ENCODE peak calls at places on chromosomes 12 and 14, in five cellular contexts. P is A549, X is GM12878, A is HepG2, R is K562. U is an unnamed sample.

GRCh38 chr14:26925876-26926584 is 328.2 kb upstream of the NOVA1 start:
- DNase-seq in A (no peak), P (no peak), R (no peak), X (no peak), U (no peak)

GRCh38 chr14:19801118-19801464 is 2.5 kb upstream of the OR4N2 start:
- DNase-seq in A (no peak), P (no peak), R (no peak), X (no peak), U (no peak)

GRCh38 chr12:31234955-31235867 is 90.7 kb downstream of the SINHCAF start:
- DNase-seq in A (peak; percentile 7), R (peak; percentile 25), X (no peak), P (peak; percentile 49), U (peak; percentile 61)

GRCh38 chr12:123808167-123808566 is 46.1 kb downstream of the DNAH10 start:
- DNase-seq in A (peak; percentile 16), P (peak; percentile 74), R (peak; percentile 54), X (no peak), U (peak; percentile 40)

GRCh38 chr12:12376636-12377448 is 20.0 kb downstream of the BORCS5 start:
- DNase-seq in A (peak; percentile 81), R (peak; percentile 61), P (peak; percentile 75), X (peak; percentile 55), U (no peak)

GRCh38 chr12:27998170-27999110 is 25.9 kb upstream of the PTHLH start:
- DNase-seq in X (no peak), R (no peak), P (no peak), A (no peak), U (no peak)

GRCh38 chr12:9868271-9868815 is 811 bp downstream of the CLEC2B start:
- DNase-seq in X (no peak), R (peak; percentile 18), P (no peak), A (no peak), U (no peak)

GRCh38 chr12:116145451-116145850 is 132.0 kb downstream of the MED13L start:
- DNase-seq in R (no peak), A (no peak), X (no peak), P (no peak), U (no peak)

GRCh38 chr14:104602933-104603325 is 1.6 kb downstream of the TMEM179 start:
- DNase-seq in A (no peak), X (no peak), R (no peak), P (no peak), U (peak; percentile 7)

GRCh38 chr12:12655061-12655460 is 40.9 kb downstream of the GPR19 start:
- DNase-seq in X (no peak), R (no peak), A (no peak), P (no peak), U (no peak)

GRCh38 chr12:27237790-27238771 is 6.0 kb upstream of the STK38L start:
- DNase-seq in R (no peak), A (no peak), P (no peak), X (peak; percentile 72), U (no peak)

GRCh38 chr12:53989227-53990113 is 4.5 kb downstream of the HOXC10 start:
- DNase-seq in X (peak; percentile 34), R (peak; percentile 78), A (peak; percentile 56), P (peak; percentile 69), U (no peak)

GRCh38 chr14:96105921-96106441 is 66.8 kb downstream of the C14orf132 start:
- DNase-seq in R (no peak), P (no peak), A (no peak), X (no peak), U (no peak)

GRCh38 chr14:64400829-64401459 is 12.8 kb downstream of the MTHFD1 start:
- DNase-seq in X (no peak), R (no peak), P (no peak), A (no peak), U (no peak)

GRCh38 chr12:5971194-5971850 is 26.3 kb upstream of the ANO2 start:
- DNase-seq in A (no peak), R (no peak), X (no peak), P (no peak), U (no peak)

GRCh38 chr12:120597861-120598260 is 16.7 kb upstream of the POP5 start:
- DNase-seq in X (no peak), P (no peak), R (no peak), A (no peak), U (no peak)

GRCh38 chr14:54532111-54533012 is 22.7 kb downstream of the CGRRF1 start:
- DNase-seq in A (no peak), R (no peak), P (no peak), X (peak; percentile 53), U (no peak)

GRCh38 chr12:6603095-6603567 is 4.0 kb downstream of the CHD4 start:
- DNase-seq in A (no peak), R (no peak), P (no peak), X (no peak), U (no peak)

GRCh38 chr14:73457050-73457934 is 1.1 kb downstream of the NUMB start:
- DNase-seq in P (no peak), X (no peak), A (no peak), R (peak; percentile 54), U (peak; percentile 45)

GRCh38 chr12:75361408-75361807 is 26.9 kb downstream of the GLIPR1L1 start:
- DNase-seq in A (no peak), P (no peak), X (no peak), R (no peak), U (no peak)

GRCh38 chr14:100878271-100879146 is 25.0 kb downstream of the RTL1 start:
- DNase-seq in P (no peak), R (no peak), A (no peak), X (no peak), U (no peak)

GRCh38 chr12:51460519-51460918 is 35.9 kb downstream of the SLC4A8 start:
- DNase-seq in P (no peak), A (peak; percentile 46), X (no peak), R (no peak), U (no peak)

GRCh38 chr12:122322501-122322900 is 56.2 kb upstream of the VPS33A start:
- DNase-seq in R (no peak), P (no peak), X (no peak), A (no peak), U (no peak)

GRCh38 chr14:61631044-61631692 is 64.1 kb upstream of the HIF1A start:
- DNase-seq in R (no peak), P (no peak), A (no peak), X (no peak), U (no peak)

GRCh38 chr14:61636792-61637191 is 58.5 kb upstream of the HIF1A start:
- DNase-seq in X (no peak), P (no peak), R (no peak), A (no peak), U (no peak)

GRCh38 chr14:61636291-61636690 is 59.0 kb upstream of the HIF1A start:
- DNase-seq in R (no peak), X (no peak), P (no peak), A (no peak), U (no peak)

GRCh38 chr14:61630399-61630798 is 64.9 kb upstream of the HIF1A start:
- DNase-seq in P (no peak), R (no peak), X (no peak), A (no peak), U (no peak)

GRCh38 chr14:61632401-61633195 is 62.7 kb upstream of the HIF1A start:
- DNase-seq in R (no peak), P (no peak), A (no peak), X (no peak), U (no peak)
- TF ChIP-seq ESRRA in R (no peak), P (no peak), A (no peak), X (no peak), U (no peak)

GRCh38 chr12:20063116-20063515 is 305.2 kb upstream of the PDE3A start:
- DNase-seq in X (no peak), R (no peak), A (no peak), P (no peak), U (no peak)

GRCh38 chr12:20057398-20057797 is 310.9 kb upstream of the PDE3A start:
- DNase-seq in A (no peak), P (no peak), X (no peak), R (no peak), U (no peak)

DNA sequence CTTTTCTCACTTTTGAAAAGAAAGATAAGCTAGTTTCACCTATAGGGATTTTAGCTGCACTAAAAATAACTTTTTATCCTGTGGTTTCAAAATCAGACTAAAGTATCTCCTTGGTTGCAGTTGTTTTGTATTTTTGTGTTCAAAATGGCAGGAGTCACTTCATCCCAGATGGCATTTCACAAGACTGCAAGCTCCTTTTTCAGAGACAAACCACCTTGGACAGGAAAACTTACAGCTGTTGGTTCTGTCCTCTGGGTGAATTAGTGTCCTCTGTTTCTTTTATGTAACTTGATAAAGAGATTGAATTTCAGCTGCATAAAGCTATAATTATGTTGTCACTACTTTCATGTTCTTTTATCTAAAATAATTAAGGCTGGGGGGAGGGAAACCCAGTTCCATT is 310.3 kb upstream of the PDE3A start:
- DNase-seq in P (no peak), R (no peak), X (no peak), A (no peak), U (no peak)
- TF ChIP-seq ESRRA in P (no peak), R (no peak), X (no peak), A (no peak), U (no peak)

DNA sequence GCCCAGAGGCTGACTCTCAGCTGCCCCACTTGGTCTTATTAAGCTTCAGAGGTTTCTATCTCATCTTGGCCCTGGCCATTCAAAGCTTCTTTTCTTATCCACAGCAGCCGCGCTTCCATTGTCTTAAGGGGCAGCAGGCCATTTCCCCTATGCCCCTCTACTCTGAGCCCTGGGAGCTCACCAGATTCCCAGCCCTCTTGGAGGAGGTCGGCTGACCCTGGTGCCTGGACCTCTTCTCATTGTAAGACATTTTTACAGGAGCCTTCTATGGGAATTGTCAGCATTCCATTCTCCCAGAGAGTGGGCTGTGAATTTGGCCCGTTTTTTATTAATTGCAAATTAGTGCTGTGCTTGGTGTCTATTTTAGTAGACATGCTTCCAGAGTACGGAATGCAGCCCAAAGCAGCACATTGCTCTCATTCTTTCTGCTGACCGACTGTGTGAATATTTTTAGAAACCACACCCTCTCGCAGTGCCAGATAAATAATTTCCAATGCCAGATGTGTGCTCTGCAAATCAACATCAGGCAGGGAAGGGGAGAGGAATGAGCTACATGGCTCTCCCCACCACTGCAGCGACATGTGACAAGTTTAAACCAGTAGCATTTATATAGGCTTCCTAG is 58.5 kb downstream of the NUAK1 start:
- DNase-seq in R (no peak), X (no peak), A (no peak), P (no peak), U (no peak)
- TF ChIP-seq ESRRA in R (no peak), X (no peak), A (no peak), P (no peak), U (no peak)

DNA sequence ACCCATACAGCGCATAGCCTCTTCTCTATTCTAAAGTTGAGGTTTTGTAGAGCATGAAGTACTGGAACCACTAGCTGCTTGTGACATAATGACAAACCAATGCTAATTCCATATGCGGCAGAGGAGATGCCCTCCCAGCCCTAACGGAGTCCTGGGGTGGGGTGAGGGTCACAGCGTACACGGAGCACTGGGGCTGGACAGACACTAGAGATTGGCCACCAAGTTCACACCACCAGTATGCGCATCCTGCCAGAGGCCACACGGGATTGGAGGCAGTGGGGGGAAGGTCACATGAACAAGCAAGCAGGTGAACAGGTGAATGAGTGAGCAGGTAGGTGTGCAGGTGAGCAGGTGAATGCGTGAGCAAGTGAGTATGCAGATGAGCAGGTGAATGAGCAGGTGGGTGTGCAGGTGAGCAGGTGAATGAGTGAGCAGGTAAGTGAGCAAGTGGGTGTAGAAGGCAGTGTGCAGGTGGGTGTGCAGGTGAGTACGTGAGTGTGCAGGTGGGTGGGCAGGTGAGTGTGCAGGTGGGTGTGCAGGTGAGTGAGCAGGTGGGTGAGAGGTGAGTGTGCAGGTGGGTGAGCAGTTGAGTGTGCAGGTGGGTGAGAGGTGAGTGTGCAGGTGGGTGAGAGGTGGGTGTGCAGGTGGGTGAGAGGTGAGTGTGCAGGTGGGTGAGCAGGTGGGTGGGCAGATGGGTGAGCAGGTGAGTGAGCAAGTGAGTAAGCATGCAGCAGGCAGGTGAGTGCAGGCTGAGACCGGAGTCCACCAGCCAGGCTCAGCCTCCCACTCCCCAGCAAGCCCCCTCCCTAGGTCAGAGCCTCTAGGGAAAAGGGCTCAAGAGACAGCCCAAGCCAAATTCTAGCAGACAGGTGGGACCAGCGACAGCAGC is 52.7 kb downstream of the CCDC85C start:
- DNase-seq in P (no peak), R (no peak), A (no peak), X (no peak), U (no peak)
- TF ChIP-seq ESRRA in P (no peak), R (no peak), A (no peak), X (no peak), U (no peak)